ENCODE peak calls at places on chromosomes 11 and 22, in eight cellular contexts. W is body of pancreas, D is sigmoid colon, S is GM06990, U is type B pancreatic cell, Y is BJ, J is DND-41, E is stomach. V is an unnamed sample.

GRCh38 chr11:66467034-66467659 is 442 bp downstream of the PELI3 start:
- DNase-seq in Y (no peak), W (peak; percentile 57), S (peak; percentile 52), D (no peak), U (no peak), E (peak; percentile 48), J (no peak), V (peak; percentile 66)

GRCh38 chr22:46581580-46582244 is 38.5 kb upstream of the GRAMD4 start:
- DNase-seq in D (peak; percentile 64), S (no peak), E (no peak), W (no peak), J (no peak), Y (no peak), U (no peak), V (no peak)

GRCh38 chr11:12746593-12747097 is 72.4 kb downstream of the TEAD1 start:
- DNase-seq in D (peak; percentile 77), W (peak; percentile 50), S (no peak), J (peak; percentile 68), U (peak; percentile 87), E (no peak), Y (no peak), V (no peak)

GRCh38 chr22:17387356-17387755 is 18.1 kb downstream of the CECR2 start:
- DNase-seq in S (no peak), U (no peak), Y (no peak), J (no peak), W (no peak), D (no peak), E (no peak), V (no peak)

GRCh38 chr22:38947321-38948112 is 9.9 kb upstream of the APOBEC3A start:
- DNase-seq in E (no peak), W (peak; percentile 3), Y (no peak), U (no peak), D (peak; percentile 45), S (no peak), J (no peak), V (no peak)

GRCh38 chr22:45987462-45987861 is 10.5 kb upstream of the WNT7B start:
- DNase-seq in S (no peak), U (no peak), E (no peak), D (no peak), Y (no peak), J (no peak), W (no peak), V (no peak)

GRCh38 chr11:102313225-102313940 is 3.9 kb upstream of the BIRC3 start:
- DNase-seq in W (no peak), Y (no peak), D (no peak), J (no peak), E (no peak), S (no peak), U (no peak), V (no peak)

GRCh38 chr11:85663781-85664560 is 958 bp downstream of the CREBZF start:
- DNase-seq in Y (no peak), S (peak; percentile 88), D (peak; percentile 87), E (peak; percentile 88), J (peak; percentile 86), W (peak; percentile 87), U (peak; percentile 78), V (peak; percentile 87)

GRCh38 chr11:118996926-118997626 is 862 bp upstream of the CENATAC start:
- DNase-seq in S (peak; percentile 41), J (peak; percentile 53), D (no peak), E (no peak), W (no peak), U (no peak), Y (no peak), V (peak; percentile 71)
- TF ChIP-seq CTCF in S (peak; percentile 24), J (peak; percentile 62), D (no peak), E (no peak), W (no peak), U (peak; percentile 62), Y (peak; percentile 22), V (peak; percentile 13)

GRCh38 chr22:40120783-40121182 is 56.9 kb upstream of the TNRC6B start:
- DNase-seq in S (no peak), E (no peak), Y (no peak), U (no peak), J (no peak), W (no peak), D (no peak), V (no peak)

GRCh38 chr22:40123387-40123786 is 54.3 kb upstream of the TNRC6B start:
- DNase-seq in S (no peak), W (no peak), U (no peak), Y (no peak), J (no peak), E (no peak), D (no peak), V (no peak)

GRCh38 chr22:40118979-40119378 is 58.7 kb upstream of the TNRC6B start:
- DNase-seq in W (no peak), D (no peak), U (no peak), J (no peak), S (no peak), E (no peak), Y (no peak), V (no peak)

GRCh38 chr22:40121463-40121862 is 56.3 kb upstream of the TNRC6B start:
- DNase-seq in S (no peak), D (no peak), W (peak; percentile 30), U (no peak), E (peak; percentile 27), Y (no peak), J (peak; percentile 14), V (no peak)

DNA sequence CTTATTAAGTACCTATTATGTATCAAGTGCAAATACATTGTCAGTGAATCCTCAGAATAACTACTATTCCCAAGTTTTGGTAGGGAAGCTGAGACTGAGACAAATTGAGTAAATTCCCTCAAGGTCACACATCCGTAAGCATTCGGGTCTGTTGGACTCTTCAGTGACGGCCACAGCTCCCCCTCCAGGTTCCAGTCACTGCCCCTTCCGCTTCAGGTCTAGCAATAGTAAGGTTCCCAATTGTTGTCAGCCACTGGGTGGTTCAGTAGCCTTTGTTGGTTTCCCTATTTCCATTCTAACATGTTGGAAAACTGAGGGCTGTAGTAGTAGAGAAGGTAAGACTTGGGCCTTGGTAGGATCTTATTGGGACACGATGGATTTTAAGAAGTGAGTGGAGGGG is 54.9 kb upstream of the TNRC6B start:
- DNase-seq in U (no peak), E (no peak), J (no peak), Y (no peak), D (no peak), S (no peak), W (no peak), V (no peak)
- TF ChIP-seq CTCF in U (no peak), E (no peak), J (no peak), Y (no peak), D (no peak), S (no peak), W (no peak), V (no peak)

GRCh38 chr11:7571640-7572000 is 57.8 kb downstream of the PPFIBP2 start:
- DNase-seq in J (peak; percentile 42), D (peak; percentile 73), W (peak; percentile 87), Y (no peak), U (no peak), S (no peak), E (peak; percentile 79), V (peak; percentile 36)
- TF ChIP-seq CTCF in J (peak; percentile 80), D (peak; percentile 65), W (peak; percentile 89), Y (peak; percentile 96), U (peak; percentile 91), S (peak; percentile 77), E (no peak), V (peak; percentile 59)

GRCh38 chr11:3922056-3922455 is 66.6 kb downstream of the STIM1 start:
- DNase-seq in W (no peak), Y (no peak), D (no peak), S (no peak), U (no peak), E (no peak), J (no peak), V (no peak)
- TF ChIP-seq CTCF in W (no peak), Y (no peak), D (no peak), S (no peak), U (no peak), E (no peak), J (no peak), V (no peak)

GRCh38 chr11:110434952-110435779 is 5.4 kb downstream of the FDX1 start:
- DNase-seq in W (peak; percentile 73), U (no peak), S (no peak), E (peak; percentile 66), D (no peak), J (no peak), Y (no peak), V (no peak)
- TF ChIP-seq CTCF in W (no peak), U (peak; percentile 31), S (peak; percentile 53), E (no peak), D (no peak), J (peak; percentile 41), Y (no peak), V (no peak)

DNA sequence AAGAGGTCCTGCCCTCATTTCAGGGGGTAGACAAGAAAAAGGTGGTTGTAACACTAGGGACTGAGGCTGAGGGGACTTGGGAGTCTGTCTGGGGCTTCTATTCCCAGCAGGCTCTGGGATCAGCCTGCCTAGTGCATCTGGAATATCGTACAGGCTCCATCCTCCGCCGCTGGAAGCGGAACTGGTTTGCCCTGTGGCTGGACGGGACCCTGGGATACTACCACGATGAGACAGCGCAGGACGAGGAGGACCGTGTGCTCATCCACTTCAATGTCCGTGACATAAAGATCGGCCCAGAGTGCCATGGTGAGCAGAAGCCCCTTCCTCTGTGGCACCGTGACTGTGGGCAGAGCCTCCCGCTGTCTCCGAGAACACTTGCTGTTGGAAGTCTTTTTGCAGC is 4.0 kb downstream of the PLEKHB1 start:
- DNase-seq in W (no peak), J (no peak), Y (no peak), D (no peak), U (no peak), S (no peak), E (no peak), V (no peak)
- TF ChIP-seq CTCF in W (no peak), J (no peak), Y (no peak), D (no peak), U (no peak), S (no peak), E (no peak), V (no peak)

V was measured in GM13976.